ENCODE peak calls at places on chromosomes 7 and 10, in seven cellular contexts. D, J, G, E, B, P and T are unnamed samples.

GRCh38 chr10:31804416-31804815 is 124.2 kb downstream of the ARHGAP12 start:
- DNase-seq in D (no peak), J (no peak), G (no peak), E (no peak), B (no peak), P (no peak), T (no peak)

GRCh38 chr7:298375-298702 is 8.4 kb downstream of the FOXL3 start:
- DNase-seq in D (peak), J (no peak), G (no peak), E (no peak), B (no peak), P (no peak), T (no peak)

GRCh38 chr7:11492307-11492706 is 339.7 kb downstream of the THSD7A start:
- DNase-seq in D (no peak), J (no peak), G (no peak), E (no peak), B (peak), P (no peak), T (no peak)

GRCh38 chr7:149823631-149824199 is 14.5 kb upstream of the ZNF862 start:
- DNase-seq in D (no peak), J (no peak), G (no peak), E (no peak), B (no peak), P (no peak), T (no peak)

GRCh38 chr10:17134737-17135260 is 5.2 kb upstream of the CUBN start:
- DNase-seq in D (no peak), J (no peak), G (peak), E (no peak), B (no peak), P (no peak), T (no peak)

GRCh38 chr7:141280100-141280499 is 206.2 kb downstream of the TMEM178B start:
- DNase-seq in D (no peak), J (no peak), G (no peak), E (no peak), B (no peak), P (no peak), T (no peak)

GRCh38 chr10:63798599-63799498 is 277.6 kb downstream of the REEP3 start:
- DNase-seq in D (peak), J (no peak), G (no peak), E (peak), B (peak), P (no peak), T (no peak)

GRCh38 chr10:64101611-64102263 is 580.5 kb downstream of the REEP3 start:
- DNase-seq in D (no peak), J (no peak), G (no peak), E (peak), B (no peak), P (no peak), T (no peak)

GRCh38 chr7:29146082-29146706 is at the start of gene CPVL:
- DNase-seq in D (peak), J (no peak), G (peak), E (peak), B (no peak), P (no peak), T (no peak)

GRCh38 chr7:94509264-94509878 is at the start of gene CASD1:
- DNase-seq in D (peak), J (peak), G (no peak), E (no peak), B (peak), P (peak), T (peak)

GRCh38 chr7:94338921-94339371 is 55.7 kb upstream of the COL1A2 start:
- DNase-seq in D (no peak), J (no peak), G (no peak), E (no peak), B (peak), P (no peak), T (peak)

GRCh38 chr7:22784346-22784745 is 38.3 kb downstream of the TOMM7 start:
- DNase-seq in D (no peak), J (no peak), G (no peak), E (no peak), B (no peak), P (no peak), T (no peak)

GRCh38 chr10:72089618-72090017 is 1.3 kb upstream of the SPOCK2 start:
- DNase-seq in D (no peak), J (no peak), G (no peak), E (peak), B (no peak), P (no peak), T (no peak)

GRCh38 chr7:151755131-151755787 is 121.7 kb downstream of the PRKAG2 start:
- DNase-seq in D (peak), J (no peak), G (no peak), E (no peak), B (peak), P (no peak), T (peak)

GRCh38 chr10:91887075-91887899 is 22.0 kb downstream of the FGFBP3 start:
- DNase-seq in D (peak), J (no peak), G (peak), E (peak), B (peak), P (no peak), T (no peak)

GRCh38 chr7:38393874-38394273 is 120.4 kb upstream of the TARP start:
- DNase-seq in D (no peak), J (no peak), G (no peak), E (no peak), B (no peak), P (no peak), T (no peak)

GRCh38 chr10:78780551-78780961 is 288.2 kb upstream of the ZMIZ1 start:
- DNase-seq in D (no peak), J (no peak), G (no peak), E (no peak), B (no peak), P (no peak), T (no peak)

GRCh38 chr10:110260746-110261477 is 43.8 kb downstream of the SMNDC1 start:
- DNase-seq in D (no peak), J (no peak), G (no peak), E (no peak), B (no peak), P (no peak), T (no peak)

GRCh38 chr7:117484988-117485655 is 5.3 kb downstream of the CFTR start:
- DNase-seq in D (no peak), J (no peak), G (peak), E (no peak), B (no peak), P (no peak), T (no peak)

GRCh38 chr10:86334515-86335085 is 32.0 kb downstream of the GRID1 start:
- DNase-seq in D (no peak), J (no peak), G (peak), E (peak), B (no peak), P (peak), T (peak)

GRCh38 chr10:93947055-93947454 is 46.7 kb upstream of the PLCE1 start:
- DNase-seq in D (no peak), J (no peak), G (peak), E (peak), B (peak), P (no peak), T (no peak)

GRCh38 chr7:5525271-5526189 is 101.9 kb upstream of the TNRC18 start:
- DNase-seq in D (no peak), J (no peak), G (peak), E (peak), B (peak), P (no peak), T (no peak)

GRCh38 chr7:149287622-149288021 is 25.6 kb downstream of the ZNF783 start:
- DNase-seq in D (no peak), J (no peak), G (no peak), E (no peak), B (no peak), P (no peak), T (no peak)